ENCODE peak calls at places on chromosomes 1 and 21, in seven cellular contexts. N is germinal center; H is activated gamma-delta T cell treated with anti-CD3 and anti-CD28 coated beads, Interleukin-2, amount 50 U/mL, for 16 hours; B is stimulated activated CD8-positive, alpha-beta memory T cell treated with anti-CD3 and anti-CD28 coated beads, Interleukin-15, amount 100 ng/mL, for 4 hours; G is HCT116; C is WERI-Rb-1; A is heart right ventricle. E is an unnamed sample.

GRCh38 chr1:172383541-172383940 is 36.9 kb upstream of the C1orf105 start:
- DNase-seq in N (no peak), H (no peak), B (no peak), G (no peak), C (no peak), A (no peak), E (no peak)

GRCh38 chr21:42593007-42593814 is 60.2 kb upstream of the PDE9A start:
- DNase-seq in N (peak; percentile 87), H (peak; percentile 43), B (no peak), G (peak; percentile 42), C (peak; percentile 88), A (peak; percentile 60), E (peak; percentile 62)

GRCh38 chr1:24683713-24684162 is 40.6 kb downstream of the SRRM1 start:
- DNase-seq in N (no peak), H (no peak), B (no peak), G (peak; percentile 95), C (no peak), A (no peak), E (no peak)

GRCh38 chr1:109948285-109948630 is 36.3 kb upstream of the AHCYL1 start:
- DNase-seq in N (no peak), H (no peak), B (no peak), G (no peak), C (no peak), A (no peak), E (no peak)

GRCh38 chr1:167532964-167533824 is 14.9 kb upstream of the CD247 start:
- DNase-seq in N (no peak), H (no peak), B (no peak), G (no peak), C (no peak), A (no peak), E (no peak)

GRCh38 chr21:27565418-27565817 is 598.5 kb upstream of the ADAMTS5 start:
- DNase-seq in N (no peak), H (no peak), B (no peak), G (no peak), C (no peak), A (no peak), E (no peak)

GRCh38 chr21:42466700-42467612 is 29.1 kb downstream of the RSPH1 start:
- DNase-seq in N (no peak), H (no peak), B (no peak), G (peak; percentile 23), C (peak; percentile 44), A (no peak), E (no peak)

GRCh38 chr1:156295391-156295947 is at the start of gene GLMP:
- DNase-seq in N (peak; percentile 62), H (peak; percentile 23), B (no peak), G (peak; percentile 37), C (peak; percentile 46), A (peak; percentile 64), E (peak; percentile 77)

GRCh38 chr1:97093742-97094141 is 372.2 kb downstream of the PTBP2 start:
- DNase-seq in N (no peak), H (no peak), B (no peak), G (no peak), C (no peak), A (no peak), E (no peak)

GRCh38 chr1:175220853-175221547 is 28.4 kb upstream of the KIAA0040 start:
- DNase-seq in N (no peak), H (no peak), B (no peak), G (no peak), C (no peak), A (no peak), E (no peak)

GRCh38 chr1:205664399-205665108 is 15.8 kb downstream of the SLC45A3 start:
- DNase-seq in N (no peak), H (no peak), B (no peak), G (peak; percentile 41), C (peak; percentile 70), A (no peak), E (no peak)

GRCh38 chr1:86516366-86516765 is 30.5 kb upstream of the CLCA4 start:
- DNase-seq in N (no peak), H (no peak), B (no peak), G (no peak), C (no peak), A (no peak), E (no peak)

GRCh38 chr1:39128959-39129358 is 75.5 kb upstream of the MACF1 start:
- DNase-seq in N (no peak), H (no peak), B (no peak), G (peak; percentile 61), C (no peak), A (no peak), E (no peak)

GRCh38 chr1:28817133-28817532 is 5.2 kb downstream of the OPRD1 start:
- DNase-seq in N (no peak), H (no peak), B (no peak), G (no peak), C (peak; percentile 40), A (no peak), E (no peak)

E was measured in putamen.